ENCODE peak calls at places on chromosome 3, in eight cellular contexts. W is T-cell; C is K562; B is stimulated activated effector memory CD8-positive, alpha-beta T cell treated with anti-CD3 and anti-CD28 coated beads, Interleukin-12 subunit alpha, Interleukin-12 subunit beta, amount 100 ng/mL, for 72 hours; F is stimulated activated CD4-positive, alpha-beta T cell treated with anti-CD3 and anti-CD28 coated beads, Interleukin-2, amount 100 ng/mL, for 48 hours; Z is T-helper 17 cell; I is NCI-H774; O is mucosa of gallbladder. D is an unnamed sample.

GRCh38 chr3:160921020-160921635 is 165.1 kb downstream of the PPM1L start:
- DNase-seq in W (no peak), C (peak), B (no peak), F (no peak), Z (no peak), I (peak), O (no peak), D (no peak)

GRCh38 chr3:124520970-124521369 is 209.3 kb upstream of the UMPS start:
- DNase-seq in W (no peak), C (no peak), B (no peak), F (no peak), Z (no peak), I (peak), O (no peak), D (no peak)

GRCh38 chr3:147413712-147414325 is 4.7 kb downstream of the ZIC1 start:
- DNase-seq in W (no peak), C (no peak), B (no peak), F (no peak), Z (no peak), I (no peak), O (no peak), D (no peak)

GRCh38 chr3:29057326-29057725 is 223.5 kb upstream of the RBMS3 start:
- DNase-seq in W (no peak), C (no peak), B (no peak), F (no peak), Z (no peak), I (no peak), O (no peak), D (no peak)

GRCh38 chr3:142501004-142501926 is 53.4 kb upstream of the XRN1 start:
- DNase-seq in W (no peak), C (no peak), B (no peak), F (no peak), Z (no peak), I (no peak), O (no peak), D (no peak)

GRCh38 chr3:183635107-183635430 is 354 bp upstream of the KLHL24 start:
- DNase-seq in W (no peak), C (no peak), B (no peak), F (no peak), Z (no peak), I (no peak), O (no peak), D (no peak)

GRCh38 chr3:171620825-171621434 is 160.7 kb upstream of the TNIK start:
- DNase-seq in W (no peak), C (no peak), B (no peak), F (no peak), Z (no peak), I (no peak), O (no peak), D (no peak)

GRCh38 chr3:50664959-50665602 is 9.6 kb upstream of the DOCK3 start:
- DNase-seq in W (no peak), C (no peak), B (no peak), F (no peak), Z (no peak), I (no peak), O (no peak), D (no peak)

GRCh38 chr3:187292631-187293513 is 1.3 kb upstream of the MASP1 start:
- DNase-seq in W (no peak), C (no peak), B (no peak), F (no peak), Z (no peak), I (no peak), O (no peak), D (no peak)

GRCh38 chr3:63975705-63976104 is 47.6 kb downstream of the PSMD6 start:
- DNase-seq in W (no peak), C (no peak), B (no peak), F (no peak), Z (no peak), I (no peak), O (no peak), D (no peak)

GRCh38 chr3:121477589-121477988 is 68.2 kb downstream of the POLQ start:
- DNase-seq in W (no peak), C (no peak), B (no peak), F (no peak), Z (no peak), I (no peak), O (no peak), D (no peak)

GRCh38 chr3:170992854-170993253 is 33.7 kb downstream of the SLC2A2 start:
- DNase-seq in W (no peak), C (no peak), B (no peak), F (no peak), Z (no peak), I (no peak), O (no peak), D (no peak)

GRCh38 chr3:146136647-146137046 is 24.3 kb downstream of the PLOD2 start:
- DNase-seq in W (no peak), C (no peak), B (no peak), F (no peak), Z (no peak), I (no peak), O (no peak), D (no peak)

GRCh38 chr3:127588675-127589577 is 1.6 kb downstream of the TPRA1 start:
- DNase-seq in W (no peak), C (no peak), B (no peak), F (peak), Z (no peak), I (no peak), O (no peak), D (no peak)

GRCh38 chr3:183802989-183803388 is 22.4 kb downstream of the MAP6D1 start:
- DNase-seq in W (no peak), C (no peak), B (no peak), F (no peak), Z (no peak), I (no peak), O (no peak), D (no peak)

GRCh38 chr3:167031364-167032049 is 348.6 kb downstream of the ZBBX start:
- DNase-seq in W (no peak), C (no peak), B (no peak), F (no peak), Z (no peak), I (no peak), O (no peak), D (no peak)

GRCh38 chr3:19899264-19899663 is 34.8 kb downstream of the EFHB start:
- DNase-seq in W (no peak), C (no peak), B (no peak), F (no peak), Z (no peak), I (no peak), O (no peak), D (no peak)

GRCh38 chr3:157405457-157405856 is 31.2 kb upstream of the PTX3 start:
- DNase-seq in W (no peak), C (no peak), B (no peak), F (no peak), Z (no peak), I (no peak), O (no peak), D (no peak)

GRCh38 chr3:37905987-37906674 is 44.5 kb downstream of the CTDSPL start:
- DNase-seq in W (no peak), C (no peak), B (no peak), F (no peak), Z (no peak), I (no peak), O (peak), D (no peak)

GRCh38 chr3:114673481-114673880 is 379.7 kb downstream of the TIGIT start:
- DNase-seq in W (no peak), C (no peak), B (no peak), F (no peak), Z (no peak), I (no peak), O (no peak), D (no peak)

GRCh38 chr3:138242466-138242865 is 55.4 kb downstream of the ARMC8 start:
- DNase-seq in W (no peak), C (no peak), B (no peak), F (no peak), Z (no peak), I (no peak), O (no peak), D (no peak)

GRCh38 chr3:37324752-37325407 is 150.5 kb upstream of the LRRFIP2 start:
- DNase-seq in W (no peak), C (no peak), B (no peak), F (no peak), Z (no peak), I (no peak), O (no peak), D (no peak)

GRCh38 chr3:50971487-50971924 is 296.8 kb downstream of the DOCK3 start:
- DNase-seq in W (peak), C (peak), B (peak), F (peak), Z (no peak), I (peak), O (peak), D (peak)

GRCh38 chr3:149494022-149494758 is 19.7 kb downstream of the TM4SF4 start:
- DNase-seq in W (no peak), C (peak), B (peak), F (peak), Z (no peak), I (peak), O (peak), D (peak)

GRCh38 chr3:130839815-130840214 is 54.1 kb upstream of the ATP2C1 start:
- DNase-seq in W (no peak), C (no peak), B (no peak), F (no peak), Z (no peak), I (peak), O (no peak), D (no peak)

GRCh38 chr3:172089250-172089649 is 49.9 kb downstream of the FNDC3B start:
- DNase-seq in W (no peak), C (no peak), B (no peak), F (no peak), Z (no peak), I (no peak), O (no peak), D (no peak)

GRCh38 chr3:48599077-48599501 is 4.0 kb upstream of the COL7A1 start:
- DNase-seq in W (no peak), C (no peak), B (no peak), F (no peak), Z (no peak), I (no peak), O (no peak), D (no peak)

GRCh38 chr3:123595396-123595795 is 10.5 kb upstream of the HACD2 start:
- DNase-seq in W (no peak), C (no peak), B (no peak), F (no peak), Z (no peak), I (no peak), O (no peak), D (no peak)

GRCh38 chr3:113243846-113244245 is 32.5 kb downstream of the BOC start:
- DNase-seq in W (no peak), C (peak), B (no peak), F (no peak), Z (no peak), I (no peak), O (no peak), D (no peak)